ENCODE peak calls at places on chromosomes 6 and 20, in seven cellular contexts. M is activated naive CD4-positive, alpha-beta T cell treated with anti-CD3 and anti-CD28 coated beads, Interleukin-2, amount 10 ng/mL, durations not matched to agents 7 days and 5 days; C is upper lobe of right lung; Z is stimulated activated CD8-positive, alpha-beta memory T cell treated with anti-CD3 and anti-CD28 coated beads, Interleukin-7, amount 100 ng/mL, for 48 hours; A is left lobe of liver; I is activated CD8-positive, alpha-beta memory T cell treated with anti-CD3 and anti-CD28 coated beads for 4 hours; B is stromal cell of bone marrow. R is an unnamed sample.

GRCh38 chr6:52285174-52286068 is 879 bp upstream of the MCM3 start:
- DNase-seq in A (no peak), Z (no peak), C (no peak), M (no peak), B (no peak), I (no peak), R (no peak)

GRCh38 chr6:80148220-80148619 is 41.7 kb downstream of the BCKDHB start:
- DNase-seq in C (no peak), Z (no peak), I (no peak), B (no peak), M (no peak), A (no peak), R (no peak)

GRCh38 chr6:90197854-90198496 is 98.7 kb downstream of the BACH2 start:
- DNase-seq in C (no peak), B (peak), I (no peak), Z (no peak), A (no peak), M (no peak), R (no peak)

GRCh38 chr6:154458565-154459475 is 51.7 kb downstream of the CNKSR3 start:
- DNase-seq in M (no peak), I (no peak), A (no peak), C (no peak), B (no peak), Z (no peak), R (no peak)

GRCh38 chr20:18213002-18213401 is 75.3 kb upstream of the ZNF133 start:
- DNase-seq in A (no peak), C (no peak), M (no peak), B (no peak), Z (no peak), I (no peak), R (no peak)

GRCh38 chr6:53179961-53180651 is 31.5 kb upstream of the GCM1 start:
- DNase-seq in I (no peak), Z (no peak), B (no peak), M (peak), A (peak), C (no peak), R (peak)

GRCh38 chr20:8018928-8019177 is 708 bp downstream of the TMX4 start:
- DNase-seq in C (no peak), Z (no peak), M (no peak), A (no peak), I (no peak), B (no peak), R (no peak)

GRCh38 chr6:144104898-144105487 is 9.6 kb upstream of the SF3B5 start:
- DNase-seq in C (no peak), A (no peak), M (peak), I (peak), B (peak), Z (no peak), R (peak)

GRCh38 chr6:109799664-109800063 is 108.6 kb downstream of the FIG4 start:
- DNase-seq in Z (no peak), M (no peak), I (no peak), B (no peak), A (no peak), C (no peak), R (no peak)

GRCh38 chr6:28807682-28808280 is 116.0 kb downstream of the TRIM27 start:
- DNase-seq in C (no peak), I (no peak), Z (peak), B (no peak), M (no peak), A (no peak), R (no peak)

GRCh38 chr20:34791289-34792020 is 34.0 kb downstream of the NCOA6 start:
- DNase-seq in C (no peak), M (no peak), A (no peak), I (no peak), Z (no peak), B (peak), R (no peak)

GRCh38 chr6:89239338-89239737 is 22.2 kb upstream of the GABRR1 start:
- DNase-seq in B (no peak), A (no peak), I (no peak), Z (no peak), C (no peak), M (peak), R (no peak)

GRCh38 chr6:32082951-32083350 is 26.2 kb downstream of the TNXB start:
- DNase-seq in M (no peak), B (peak), C (no peak), A (no peak), I (no peak), Z (no peak), R (no peak)

GRCh38 chr6:29071831-29072723 is 15.0 kb downstream of the OR2B3 start:
- DNase-seq in B (no peak), A (peak), Z (peak), I (no peak), C (no peak), M (peak), R (no peak)

GRCh38 chr20:43863821-43864544 is 50.7 kb upstream of the TOX2 start:
- DNase-seq in A (no peak), I (no peak), C (no peak), Z (no peak), B (no peak), M (no peak), R (no peak)

GRCh38 chr20:51767018-51767866 is 948 bp downstream of the ATP9A start:
- DNase-seq in C (peak), Z (peak), B (no peak), I (no peak), A (peak), M (peak), R (peak)

GRCh38 chr20:62496525-62497218 is 20.9 kb upstream of the GATA5 start:
- DNase-seq in I (no peak), B (no peak), A (no peak), M (peak), C (no peak), Z (no peak), R (peak)

GRCh38 chr20:22430154-22430745 is 154.1 kb downstream of the FOXA2 start:
- DNase-seq in Z (no peak), I (no peak), A (no peak), B (no peak), M (no peak), C (no peak), R (no peak)

GRCh38 chr6:28393912-28394662 is 5.5 kb downstream of the ZSCAN12 start:
- DNase-seq in B (no peak), M (no peak), Z (no peak), A (no peak), C (no peak), I (no peak), R (no peak)

GRCh38 chr6:101458341-101458740 is 64.8 kb downstream of the GRIK2 start:
- DNase-seq in M (no peak), A (no peak), C (no peak), B (no peak), Z (no peak), I (no peak), R (no peak)

GRCh38 chr20:50242178-50242514 is 51.5 kb downstream of the CEBPB start:
- DNase-seq in C (no peak), A (no peak), I (no peak), M (no peak), B (no peak), Z (no peak), R (no peak)

GRCh38 chr20:52983726-52984450 is 11.7 kb downstream of the TSHZ2 start:
- DNase-seq in I (no peak), C (no peak), B (no peak), Z (no peak), A (no peak), M (peak), R (no peak)

GRCh38 chr6:150994026-150994425 is 128.5 kb downstream of the MTHFD1L start:
- DNase-seq in A (no peak), I (no peak), C (no peak), Z (no peak), M (no peak), B (no peak), R (no peak)

GRCh38 chr6:14518515-14519217 is 401.1 kb downstream of the CD83 start:
- DNase-seq in M (no peak), B (no peak), C (no peak), Z (no peak), A (no peak), I (no peak), R (no peak)

GRCh38 chr20:8661229-8662023 is 407.5 kb upstream of the PLCB4 start:
- DNase-seq in B (no peak), M (no peak), Z (no peak), I (no peak), A (no peak), C (no peak), R (no peak)

GRCh38 chr20:53513168-53513488 is 80.5 kb downstream of the ZNF217 start:
- DNase-seq in B (no peak), M (no peak), I (no peak), A (no peak), Z (no peak), C (no peak), R (no peak)

GRCh38 chr6:116008470-116009229 is 52.0 kb downstream of the FRK start:
- DNase-seq in Z (no peak), M (no peak), C (no peak), B (peak), A (no peak), I (no peak), R (no peak)

GRCh38 chr6:7784248-7784647 is 58.3 kb downstream of the BMP6 start:
- DNase-seq in A (no peak), I (no peak), Z (no peak), C (no peak), M (no peak), B (no peak), R (no peak)

GRCh38 chr6:119346450-119346849 is 3.1 kb downstream of the MAN1A1 start:
- DNase-seq in C (no peak), M (no peak), I (no peak), Z (no peak), B (no peak), A (no peak), R (no peak)

GRCh38 chr20:38246357-38247165 is 14.0 kb downstream of the KIAA1755 start:
- DNase-seq in C (peak), A (peak), B (no peak), M (no peak), Z (no peak), I (no peak), R (no peak)

GRCh38 chr6:121691126-121691540 is 255.7 kb downstream of the GJA1 start:
- DNase-seq in I (no peak), C (no peak), Z (no peak), M (no peak), A (no peak), B (no peak), R (no peak)

GRCh38 chr6:36347635-36348034 is 10.9 kb upstream of the BNIP5 start:
- DNase-seq in M (no peak), Z (no peak), A (no peak), I (no peak), B (no peak), C (no peak), R (no peak)

GRCh38 chr20:47821481-47822100 is 36.3 kb upstream of the SULF2 start:
- DNase-seq in I (no peak), A (no peak), M (no peak), C (no peak), B (no peak), Z (no peak), R (no peak)

GRCh38 chr20:55375920-55376319 is 629.4 kb downstream of the CBLN4 start:
- DNase-seq in B (no peak), C (no peak), M (no peak), I (no peak), Z (no peak), A (no peak), R (no peak)

R was measured in naive B cell.